ENCODE peak calls at places on chromosomes 5 and 9, in four cellular contexts. U is dorsolateral prefrontal cortex, N is WERI-Rb-1, I is T-helper 1 cell. Y is an unnamed sample.

GRCh38 chr9:126947529-126947928 is 32.9 kb downstream of the RALGPS1 start:
- DNase-seq in U (no peak), N (peak), I (no peak), Y (no peak)

GRCh38 chr5:122182491-122182921 is 53.2 kb downstream of the ZNF474 start:
- DNase-seq in U (peak), N (peak), I (no peak), Y (no peak)

GRCh38 chr9:29556317-29556716 is 1983.0 kb upstream of the C9orf72 start:
- DNase-seq in U (no peak), N (no peak), I (no peak), Y (no peak)

GRCh38 chr9:129823163-129823933 is 588 bp downstream of the TOR1A start:
- DNase-seq in U (no peak), N (peak), I (no peak), Y (no peak)

GRCh38 chr5:160312139-160312959 is at the start of gene CCNJL:
- DNase-seq in U (no peak), N (peak), I (no peak), Y (no peak)

GRCh38 chr5:168881427-168882149 is 302.4 kb upstream of the PANK3 start:
- DNase-seq in U (no peak), N (peak), I (no peak), Y (no peak)

GRCh38 chr9:2620876-2621677 is 510 bp upstream of the VLDLR start:
- DNase-seq in U (peak), N (peak), I (no peak), Y (no peak)

GRCh38 chr5:89277791-89278190 is 394.8 kb upstream of the MEF2C start:
- DNase-seq in U (no peak), N (no peak), I (no peak), Y (no peak)

GRCh38 chr5:56155085-56155484 is 78.0 kb downstream of the ANKRD55 start:
- DNase-seq in U (no peak), N (no peak), I (no peak), Y (peak)

GRCh38 chr9:24118170-24118569 is 292.1 kb upstream of the ELAVL2 start:
- DNase-seq in U (no peak), N (no peak), I (no peak), Y (no peak)

GRCh38 chr5:14176888-14177287 is 33.7 kb downstream of the TRIO start:
- DNase-seq in U (no peak), N (no peak), I (no peak), Y (no peak)

GRCh38 chr5:72829707-72830106 is 13.2 kb downstream of the TNPO1 start:
- DNase-seq in U (no peak), N (no peak), I (no peak), Y (no peak)

GRCh38 chr5:172383231-172383802 is 71.0 kb downstream of the SH3PXD2B start:
- DNase-seq in U (no peak), N (no peak), I (no peak), Y (no peak)

GRCh38 chr5:65809817-65810531 is 88.0 kb downstream of the NLN start:
- DNase-seq in U (peak), N (no peak), I (no peak), Y (no peak)

GRCh38 chr5:181039471-181039870 is 595 bp upstream of the BTNL9 start:
- DNase-seq in U (no peak), N (no peak), I (no peak), Y (no peak)

GRCh38 chr9:38047301-38048251 is 21.5 kb downstream of the SHB start:
- DNase-seq in U (peak), N (no peak), I (no peak), Y (no peak)

GRCh38 chr5:81023261-81024015 is 63.3 kb downstream of the RASGRF2 start:
- DNase-seq in U (no peak), N (no peak), I (no peak), Y (no peak)

GRCh38 chr5:176910161-176910560 is 11.0 kb upstream of the HK3 start:
- DNase-seq in U (no peak), N (no peak), I (no peak), Y (no peak)

GRCh38 chr9:10562581-10563343 is 50.0 kb downstream of the PTPRD start:
- DNase-seq in U (no peak), N (no peak), I (no peak), Y (no peak)

GRCh38 chr5:79924936-79925893 is 65.8 kb downstream of the MTX3 start:
- DNase-seq in U (no peak), N (peak), I (no peak), Y (no peak)

GRCh38 chr5:158471179-158471924 is 612.4 kb upstream of the CLINT1 start:
- DNase-seq in U (no peak), N (no peak), I (no peak), Y (no peak)

GRCh38 chr5:59893436-59894227 is at the start of gene PDE4D:
- DNase-seq in U (peak), N (peak), I (no peak), Y (no peak)

GRCh38 chr5:37121465-37121864 is 127.7 kb downstream of the CPLANE1 start:
- DNase-seq in U (no peak), N (no peak), I (no peak), Y (no peak)

GRCh38 chr9:124665391-124666058 is 105.6 kb downstream of the NR6A1 start:
- DNase-seq in U (no peak), N (no peak), I (no peak), Y (no peak)

GRCh38 chr5:143550985-143551630 is 147.6 kb upstream of the NR3C1 start:
- DNase-seq in U (no peak), N (no peak), I (no peak), Y (no peak)

GRCh38 chr5:74040065-74040551 is 414.1 kb downstream of the ARHGEF28 start:
- DNase-seq in U (no peak), N (peak), I (no peak), Y (no peak)

GRCh38 chr9:115757461-115757860 is 396.1 kb upstream of the PAPPA start:
- DNase-seq in U (no peak), N (no peak), I (no peak), Y (no peak)

GRCh38 chr5:148146487-148146886 is 21.9 kb upstream of the SPINK14 start:
- DNase-seq in U (no peak), N (no peak), I (no peak), Y (no peak)

GRCh38 chr9:129121483-129121882 is 10.3 kb downstream of the PTPA start:
- DNase-seq in U (peak), N (no peak), I (no peak), Y (no peak)

GRCh38 chr5:111731638-111732037 is 25.4 kb downstream of the NREP start:
- DNase-seq in U (no peak), N (no peak), I (no peak), Y (no peak)

GRCh38 chr5:61969761-61970160 is 336.2 kb upstream of the KIF2A start:
- DNase-seq in U (no peak), N (no peak), I (no peak), Y (no peak)

GRCh38 chr9:131732061-131732526 is 7.8 kb downstream of the RAPGEF1 start:
- DNase-seq in U (no peak), N (no peak), I (no peak), Y (no peak)

GRCh38 chr5:124651663-124652513 is 94.6 kb downstream of the ZNF608 start:
- DNase-seq in U (peak), N (peak), I (no peak), Y (no peak)

GRCh38 chr5:40674661-40675235 is 5.0 kb upstream of the PTGER4 start:
- DNase-seq in U (no peak), N (no peak), I (no peak), Y (no peak)